ENCODE peak calls at places on chromosomes 5 and 9, in five cellular contexts. One of them, this sample, is unnamed.

GRCh38 chr5:181187500-181188213 is 17.3 kb downstream of the TRIM7 start:
- DNase-seq in brain microvascular endothelial cell: peak
- DNase-seq in left ventricle myocardium inferior: peak
- DNase-seq in HFF-Myc: no peak
- DNase-seq in adrenal gland: peak
- DNase-seq in this sample: no peak

GRCh38 chr5:147483961-147484707 is 25.7 kb downstream of the DPYSL3 start:
- DNase-seq in brain microvascular endothelial cell: peak
- DNase-seq in left ventricle myocardium inferior: peak
- DNase-seq in HFF-Myc: peak
- DNase-seq in adrenal gland: peak
- DNase-seq in this sample: peak

GRCh38 chr9:95980262-95981125 is 105.0 kb downstream of the ERCC6L2 start:
- DNase-seq in brain microvascular endothelial cell: no peak
- DNase-seq in left ventricle myocardium inferior: no peak
- DNase-seq in HFF-Myc: no peak
- DNase-seq in adrenal gland: no peak
- DNase-seq in this sample: no peak

GRCh38 chr9:115999498-115999897 is 154.1 kb upstream of the PAPPA start:
- DNase-seq in brain microvascular endothelial cell: no peak
- DNase-seq in left ventricle myocardium inferior: no peak
- DNase-seq in HFF-Myc: no peak
- DNase-seq in adrenal gland: no peak
- DNase-seq in this sample: no peak

GRCh38 chr5:120207139-120207538 is 257.0 kb upstream of the PRR16 start:
- DNase-seq in brain microvascular endothelial cell: no peak
- DNase-seq in left ventricle myocardium inferior: no peak
- DNase-seq in HFF-Myc: no peak
- DNase-seq in adrenal gland: no peak
- DNase-seq in this sample: no peak

GRCh38 chr5:59678959-59679358 is 214.6 kb downstream of the PDE4D start:
- DNase-seq in brain microvascular endothelial cell: no peak
- DNase-seq in left ventricle myocardium inferior: no peak
- DNase-seq in HFF-Myc: no peak
- DNase-seq in adrenal gland: no peak
- DNase-seq in this sample: no peak

GRCh38 chr9:114723926-114724325 is 41.9 kb upstream of the TEX48 start:
- DNase-seq in brain microvascular endothelial cell: peak
- DNase-seq in left ventricle myocardium inferior: no peak
- DNase-seq in HFF-Myc: no peak
- DNase-seq in adrenal gland: no peak
- DNase-seq in this sample: no peak

GRCh38 chr5:179461576-179461975 is 88.8 kb upstream of the RUFY1 start:
- DNase-seq in brain microvascular endothelial cell: no peak
- DNase-seq in left ventricle myocardium inferior: no peak
- DNase-seq in HFF-Myc: no peak
- DNase-seq in adrenal gland: no peak
- DNase-seq in this sample: no peak

GRCh38 chr9:76403352-76403751 is 9.1 kb upstream of the RFK start:
- DNase-seq in brain microvascular endothelial cell: peak
- DNase-seq in left ventricle myocardium inferior: no peak
- DNase-seq in HFF-Myc: peak
- DNase-seq in adrenal gland: peak
- DNase-seq in this sample: peak

GRCh38 chr9:134375430-134376385 is 49.5 kb downstream of the RXRA start:
- DNase-seq in brain microvascular endothelial cell: peak
- DNase-seq in left ventricle myocardium inferior: peak
- DNase-seq in HFF-Myc: no peak
- DNase-seq in adrenal gland: peak
- DNase-seq in this sample: no peak

GRCh38 chr9:131657456-131657855 is 82.4 kb downstream of the RAPGEF1 start:
- DNase-seq in brain microvascular endothelial cell: peak
- DNase-seq in left ventricle myocardium inferior: no peak
- DNase-seq in HFF-Myc: no peak
- DNase-seq in adrenal gland: no peak
- DNase-seq in this sample: no peak

GRCh38 chr9:78692871-78693270 is 395.9 kb downstream of the PSAT1 start:
- DNase-seq in brain microvascular endothelial cell: peak
- DNase-seq in left ventricle myocardium inferior: no peak
- DNase-seq in HFF-Myc: no peak
- DNase-seq in adrenal gland: no peak
- DNase-seq in this sample: no peak

GRCh38 chr9:101485873-101486692 is 47.6 kb upstream of the RNF20 start:
- DNase-seq in brain microvascular endothelial cell: no peak
- DNase-seq in left ventricle myocardium inferior: peak
- DNase-seq in HFF-Myc: no peak
- DNase-seq in adrenal gland: peak
- DNase-seq in this sample: no peak

GRCh38 chr5:172841258-172841657 is 7.2 kb downstream of the ERGIC1 start:
- DNase-seq in brain microvascular endothelial cell: no peak
- DNase-seq in left ventricle myocardium inferior: no peak
- DNase-seq in HFF-Myc: no peak
- DNase-seq in adrenal gland: no peak
- DNase-seq in this sample: no peak

GRCh38 chr5:127650649-127651048 is 1.8 kb downstream of the CTXN3 start:
- DNase-seq in brain microvascular endothelial cell: peak
- DNase-seq in left ventricle myocardium inferior: no peak
- DNase-seq in HFF-Myc: peak
- DNase-seq in adrenal gland: no peak
- DNase-seq in this sample: peak

GRCh38 chr5:89686081-89686765 is 723.3 kb downstream of the CETN3 start:
- DNase-seq in brain microvascular endothelial cell: no peak
- DNase-seq in left ventricle myocardium inferior: no peak
- DNase-seq in HFF-Myc: no peak
- DNase-seq in adrenal gland: no peak
- DNase-seq in this sample: no peak

GRCh38 chr5:151923865-151924264 is 786 bp downstream of the GLRA1 start:
- DNase-seq in brain microvascular endothelial cell: no peak
- DNase-seq in left ventricle myocardium inferior: no peak
- DNase-seq in HFF-Myc: no peak
- DNase-seq in adrenal gland: peak
- DNase-seq in this sample: no peak
- TF ChIP-seq CTCF in brain microvascular endothelial cell: peak
- TF ChIP-seq CTCF in left ventricle myocardium inferior: no peak
- TF ChIP-seq CTCF in HFF-Myc: peak
- TF ChIP-seq CTCF in adrenal gland: no peak
- TF ChIP-seq CTCF in this sample: peak

GRCh38 chr9:75185585-75186170 is 97.4 kb downstream of the OSTF1 start:
- DNase-seq in brain microvascular endothelial cell: peak
- DNase-seq in left ventricle myocardium inferior: no peak
- DNase-seq in HFF-Myc: no peak
- DNase-seq in adrenal gland: no peak
- DNase-seq in this sample: no peak
- TF ChIP-seq CTCF in brain microvascular endothelial cell: peak
- TF ChIP-seq CTCF in left ventricle myocardium inferior: peak
- TF ChIP-seq CTCF in HFF-Myc: peak
- TF ChIP-seq CTCF in adrenal gland: no peak
- TF ChIP-seq CTCF in this sample: peak

GRCh38 chr9:112069318-112070169 is 105.6 kb downstream of the SUSD1 start:
- DNase-seq in brain microvascular endothelial cell: no peak
- DNase-seq in left ventricle myocardium inferior: no peak
- DNase-seq in HFF-Myc: no peak
- DNase-seq in adrenal gland: no peak
- DNase-seq in this sample: no peak
- TF ChIP-seq CTCF in brain microvascular endothelial cell: no peak
- TF ChIP-seq CTCF in left ventricle myocardium inferior: no peak
- TF ChIP-seq CTCF in HFF-Myc: no peak
- TF ChIP-seq CTCF in adrenal gland: no peak
- TF ChIP-seq CTCF in this sample: no peak

DNA sequence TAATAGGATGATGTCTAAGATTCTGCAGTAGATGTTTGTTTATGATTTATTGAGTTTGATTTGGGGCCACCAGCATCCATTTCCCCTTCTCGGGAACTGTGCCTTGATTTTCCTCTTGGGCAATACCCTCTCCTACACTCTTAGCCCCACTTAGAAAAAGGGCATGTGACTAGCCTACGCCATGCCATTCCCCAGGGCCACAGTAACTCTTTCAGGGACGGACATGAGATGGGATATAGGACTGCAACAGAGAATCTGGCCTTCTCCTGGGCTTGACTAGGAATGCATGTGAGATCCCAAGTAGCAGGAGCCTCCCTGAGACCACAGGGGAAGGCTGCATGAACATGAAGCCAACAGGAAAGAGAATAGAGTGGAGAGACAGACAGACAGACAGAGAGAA is 30.7 kb upstream of the SPARC start:
- DNase-seq in brain microvascular endothelial cell: no peak
- DNase-seq in left ventricle myocardium inferior: no peak
- DNase-seq in HFF-Myc: no peak
- DNase-seq in adrenal gland: no peak
- DNase-seq in this sample: no peak
- TF ChIP-seq CTCF in brain microvascular endothelial cell: no peak
- TF ChIP-seq CTCF in left ventricle myocardium inferior: no peak
- TF ChIP-seq CTCF in HFF-Myc: no peak
- TF ChIP-seq CTCF in adrenal gland: no peak
- TF ChIP-seq CTCF in this sample: no peak

GRCh38 chr9:81074261-81074660 is 615.1 kb downstream of the TLE1 start:
- DNase-seq in brain microvascular endothelial cell: no peak
- DNase-seq in left ventricle myocardium inferior: no peak
- DNase-seq in HFF-Myc: no peak
- DNase-seq in adrenal gland: no peak
- DNase-seq in this sample: peak
- TF ChIP-seq CTCF in brain microvascular endothelial cell: no peak
- TF ChIP-seq CTCF in left ventricle myocardium inferior: no peak
- TF ChIP-seq CTCF in HFF-Myc: no peak
- TF ChIP-seq CTCF in adrenal gland: no peak
- TF ChIP-seq CTCF in this sample: no peak